ENCODE peak calls at places on chromosomes 1 and 21, in eight cellular contexts. A is fibroblast of gingiva, M is mammary epithelial cell, H is amygdala, J is GM13976, V is NCI-H460, G is left ventricle myocardium inferior, C is NCI-H748 treated with DMSO at 0.1 percent for 48 hours. Z is an unnamed sample.

GRCh38 chr1:79369091-79369490 is 362.6 kb upstream of the ADGRL4 start:
- DNase-seq in G (no peak), A (no peak), V (no peak), M (no peak), C (no peak), H (no peak), J (no peak), Z (no peak)

GRCh38 chr1:183416850-183417690 is 1.1 kb downstream of the NMNAT2 start:
- DNase-seq in V (peak; percentile 56), A (peak; percentile 37), J (peak; percentile 51), H (no peak), G (peak; percentile 71), M (peak; percentile 50), C (no peak), Z (peak; percentile 31)

GRCh38 chr1:246338546-246338945 is 168.5 kb downstream of the SMYD3 start:
- DNase-seq in C (no peak), A (no peak), M (no peak), H (no peak), G (no peak), J (no peak), V (no peak), Z (no peak)

GRCh38 chr1:206899717-206900116 is 2.5 kb downstream of the IL24 start:
- DNase-seq in G (no peak), H (no peak), V (no peak), C (no peak), A (no peak), M (no peak), J (no peak), Z (no peak)

GRCh38 chr1:186536272-186536905 is 75.5 kb upstream of the PDC start:
- DNase-seq in G (no peak), A (peak; percentile 60), J (no peak), M (no peak), C (no peak), H (no peak), V (no peak), Z (no peak)

GRCh38 chr1:17553970-17554369 is 14.5 kb downstream of the ARHGEF10L start:
- DNase-seq in A (peak; percentile 41), C (no peak), G (no peak), M (peak; percentile 88), H (no peak), J (no peak), V (no peak), Z (no peak)

GRCh38 chr1:110829955-110830553 is 42.9 kb upstream of the CD53 start:
- DNase-seq in G (no peak), C (peak; percentile 26), M (peak; percentile 29), J (peak; percentile 38), A (no peak), H (no peak), V (peak; percentile 34), Z (no peak)

GRCh38 chr1:106225406-106225805 is 831.1 kb upstream of the PRMT6 start:
- DNase-seq in J (no peak), H (no peak), V (no peak), A (no peak), C (no peak), M (no peak), G (no peak), Z (no peak)

GRCh38 chr1:116454940-116455339 is 81.9 kb downstream of the ATP1A1 start:
- DNase-seq in G (no peak), C (no peak), M (no peak), J (no peak), V (no peak), A (no peak), H (no peak), Z (no peak)

GRCh38 chr1:213120386-213120785 is 69.3 kb downstream of the RPS6KC1 start:
- DNase-seq in H (no peak), M (no peak), C (no peak), J (no peak), A (no peak), V (no peak), G (no peak), Z (no peak)

GRCh38 chr1:58412071-58412580 is 134.4 kb downstream of the OMA1 start:
- DNase-seq in J (no peak), H (no peak), A (peak; percentile 5), V (no peak), M (peak; percentile 21), G (no peak), C (no peak), Z (no peak)

GRCh38 chr1:23823767-23824166 is 1.5 kb downstream of the HMGCL start:
- DNase-seq in C (no peak), J (no peak), G (no peak), H (no peak), A (no peak), M (no peak), V (no peak), Z (no peak)

GRCh38 chr1:27830621-27831424 is at the start of gene PPP1R8:
- DNase-seq in J (peak; percentile 93), V (peak; percentile 89), G (peak; percentile 93), M (peak; percentile 94), C (peak; percentile 76), H (peak; percentile 83), A (peak; percentile 96), Z (peak; percentile 90)

GRCh38 chr1:65558215-65558614 is 137.7 kb downstream of the LEPR start:
- DNase-seq in M (no peak), V (no peak), G (no peak), J (no peak), A (peak; percentile 71), C (no peak), H (no peak), Z (no peak)

GRCh38 chr1:184649500-184649899 is 105.2 kb downstream of the EDEM3 start:
- DNase-seq in A (no peak), V (no peak), J (peak; percentile 76), C (no peak), G (no peak), M (no peak), H (no peak), Z (no peak)

GRCh38 chr1:209391792-209392191 is 191.7 kb upstream of the CAMK1G start:
- DNase-seq in M (no peak), G (no peak), J (no peak), H (no peak), C (no peak), A (no peak), V (no peak), Z (no peak)

GRCh38 chr21:19781881-19782652 is 1216.1 kb upstream of the NCAM2 start:
- DNase-seq in C (no peak), J (no peak), M (no peak), V (no peak), G (no peak), H (no peak), A (peak; percentile 55), Z (no peak)

GRCh38 chr1:93025572-93025971 is 53.5 kb upstream of the MTF2 start:
- DNase-seq in G (no peak), V (no peak), M (no peak), H (no peak), J (no peak), C (no peak), A (no peak), Z (no peak)

GRCh38 chr1:108199231-108199657 is 899 bp downstream of the SLC25A24 start:
- DNase-seq in H (no peak), V (no peak), M (peak; percentile 41), A (peak; percentile 24), G (no peak), J (no peak), C (peak; percentile 49), Z (no peak)

GRCh38 chr21:33824156-33824941 is 91.3 kb downstream of the ATP5PO start:
- DNase-seq in H (no peak), G (no peak), C (no peak), J (no peak), A (peak; percentile 9), V (no peak), M (no peak), Z (no peak)

GRCh38 chr1:90175490-90176157 is 180.7 kb downstream of the ZNF326 start:
- DNase-seq in H (no peak), G (no peak), C (no peak), J (no peak), V (no peak), M (peak; percentile 41), A (no peak), Z (no peak)

Z was measured in uterus.